ENCODE peak calls at places on chromosomes 2 and 18, in five cellular contexts. T is T-helper 1 cell; Z is NCI-H1105; G is ecto neural progenitor cell; K is stimulated activated CD4-positive, alpha-beta T cell treated with anti-CD3 and anti-CD28 coated beads, Interleukin-1b, Interleukin-23, amount 100 ng/mL, for 48 hours. W is an unnamed sample.

GRCh38 chr2:233140913-233141469 is 80.8 kb downstream of the INPP5D start:
- DNase-seq in T (no peak), Z (no peak), G (no peak), K (no peak), W (no peak)

GRCh38 chr2:202203348-202203747 is 35.0 kb downstream of the SUMO1 start:
- DNase-seq in T (no peak), Z (no peak), G (no peak), K (no peak), W (no peak)

GRCh38 chr2:98832172-98832571 is 101.2 kb upstream of the MGAT4A start:
- DNase-seq in T (no peak), Z (no peak), G (no peak), K (no peak), W (no peak)

GRCh38 chr2:63614983-63615945 is 26.5 kb downstream of the MDH1 start:
- DNase-seq in T (no peak), Z (no peak), G (peak; percentile 55), K (no peak), W (no peak)

GRCh38 chr2:77201755-77202154 is 320.4 kb downstream of the LRRTM4 start:
- DNase-seq in T (no peak), Z (no peak), G (no peak), K (no peak), W (no peak)

GRCh38 chr2:45825001-45825651 is 173.7 kb downstream of the PRKCE start:
- DNase-seq in T (no peak), Z (no peak), G (no peak), K (no peak), W (no peak)

GRCh38 chr2:128643221-128644065 is 324.8 kb upstream of the HS6ST1 start:
- DNase-seq in T (no peak), Z (no peak), G (peak; percentile 34), K (no peak), W (no peak)

GRCh38 chr18:31992836-31993575 is 25.6 kb upstream of the RNF125 start:
- DNase-seq in T (no peak), Z (no peak), G (no peak), K (no peak), W (no peak)

GRCh38 chr2:182933629-182934028 is 67.2 kb upstream of the FRZB start:
- DNase-seq in T (no peak), Z (no peak), G (no peak), K (no peak), W (no peak)

GRCh38 chr18:48962857-48963554 is 12.2 kb upstream of the SMAD7 start:
- DNase-seq in T (no peak), Z (no peak), G (no peak), K (no peak), W (no peak)

GRCh38 chr2:71860381-71860926 is 287.2 kb downstream of the CYP26B1 start:
- DNase-seq in T (no peak), Z (no peak), G (no peak), K (no peak), W (no peak)